ENCODE peak calls at places on chromosomes 3 and 15, in nine cellular contexts. Y is amniotic stem cell; I is SK-N-DZ; K is iPS DF 19.7; Z is AG10803; O is NB4; F is left ventricle myocardium inferior; W is AG04449; U is stimulated activated CD4-positive, alpha-beta T cell treated with anti-CD3 and anti-CD28 coated beads, Interleukin-1b, Interleukin-23, amount 100 ng/mL, for 4 hours. G is an unnamed sample.

GRCh38 chr3:173789530-173789929 is 392.0 kb downstream of the NLGN1 start:
- DNase-seq in Y (no peak), I (no peak), K (no peak), Z (peak), O (no peak), F (no peak), W (no peak), U (no peak), G (no peak)

GRCh38 chr3:113277414-113277813 is 66.1 kb downstream of the BOC start:
- DNase-seq in Y (no peak), I (no peak), K (no peak), Z (no peak), O (no peak), F (no peak), W (no peak), U (no peak), G (peak)

GRCh38 chr3:111584724-111585123 is 10.4 kb downstream of the ZBED2 start:
- DNase-seq in Y (no peak), I (no peak), K (no peak), Z (no peak), O (no peak), F (no peak), W (no peak), U (no peak), G (no peak)

GRCh38 chr3:142274908-142275307 is 49.5 kb upstream of the GK5 start:
- DNase-seq in Y (no peak), I (no peak), K (no peak), Z (no peak), O (no peak), F (no peak), W (no peak), U (no peak), G (no peak)

GRCh38 chr15:55279746-55280351 is 9.8 kb downstream of the RAB27A start:
- DNase-seq in Y (peak), I (no peak), K (no peak), Z (peak), O (peak), F (no peak), W (no peak), U (peak), G (no peak)

GRCh38 chr15:61199681-61200080 is 29.4 kb downstream of the RORA start:
- DNase-seq in Y (no peak), I (no peak), K (no peak), Z (no peak), O (no peak), F (no peak), W (no peak), U (no peak), G (no peak)

GRCh38 chr3:154151969-154152368 is 30.8 kb downstream of the ARHGEF26 start:
- DNase-seq in Y (no peak), I (no peak), K (no peak), Z (peak), O (no peak), F (no peak), W (peak), U (no peak), G (no peak)

GRCh38 chr3:13107661-13108060 is 34.4 kb upstream of the IQSEC1 start:
- DNase-seq in Y (no peak), I (no peak), K (no peak), Z (no peak), O (no peak), F (no peak), W (no peak), U (no peak), G (no peak)

GRCh38 chr3:194760740-194761139 is 75.1 kb downstream of the FAM43A start:
- DNase-seq in Y (no peak), I (no peak), K (no peak), Z (no peak), O (peak), F (no peak), W (no peak), U (no peak), G (no peak)

GRCh38 chr3:20406621-20407020 is 220.6 kb upstream of the SGO1 start:
- DNase-seq in Y (no peak), I (no peak), K (no peak), Z (no peak), O (no peak), F (no peak), W (no peak), U (no peak), G (no peak)

GRCh38 chr15:57439128-57440030 is 63.1 kb downstream of the CGNL1 start:
- DNase-seq in Y (no peak), I (no peak), K (no peak), Z (no peak), O (no peak), F (no peak), W (no peak), U (no peak), G (no peak)

GRCh38 chr3:179071161-179071568 is 444 bp downstream of the ZMAT3 start:
- DNase-seq in Y (peak), I (peak), K (no peak), Z (peak), O (no peak), F (no peak), W (no peak), U (peak), G (peak)

GRCh38 chr3:125594581-125595011 is 701 bp downstream of the OSBPL11 start:
- DNase-seq in Y (no peak), I (peak), K (no peak), Z (no peak), O (no peak), F (peak), W (no peak), U (no peak), G (peak)

GRCh38 chr15:88431441-88431840 is 35.7 kb downstream of the MRPL46 start:
- DNase-seq in Y (no peak), I (no peak), K (no peak), Z (no peak), O (no peak), F (no peak), W (no peak), U (no peak), G (no peak)

GRCh38 chr3:195893516-195893915 is 14.8 kb downstream of the TNK2 start:
- DNase-seq in Y (no peak), I (no peak), K (no peak), Z (no peak), O (no peak), F (no peak), W (no peak), U (no peak), G (no peak)

GRCh38 chr15:77094397-77095030 is 23.6 kb upstream of the TSPAN3 start:
- DNase-seq in Y (no peak), I (no peak), K (no peak), Z (no peak), O (no peak), F (no peak), W (no peak), U (no peak), G (no peak)

GRCh38 chr15:47293763-47294162 is 423.5 kb upstream of the SEMA6D start:
- DNase-seq in Y (peak), I (no peak), K (no peak), Z (peak), O (no peak), F (peak), W (peak), U (no peak), G (no peak)

GRCh38 chr3:98732239-98733054 is 30.7 kb upstream of the ST3GAL6 start:
- DNase-seq in Y (no peak), I (peak), K (peak), Z (no peak), O (peak), F (peak), W (no peak), U (no peak), G (no peak)

GRCh38 chr3:13853978-13854296 is 25.9 kb downstream of the WNT7A start:
- DNase-seq in Y (no peak), I (no peak), K (no peak), Z (no peak), O (no peak), F (no peak), W (no peak), U (no peak), G (no peak)

GRCh38 chr3:52231502-52232278 is 6.2 kb upstream of the TLR9 start:
- DNase-seq in Y (no peak), I (peak), K (no peak), Z (peak), O (peak), F (peak), W (no peak), U (peak), G (peak)

GRCh38 chr3:56131976-56132590 is 336.2 kb downstream of the ERC2 start:
- DNase-seq in Y (peak), I (no peak), K (no peak), Z (peak), O (peak), F (no peak), W (peak), U (no peak), G (no peak)

GRCh38 chr3:168123211-168124173 is 27.8 kb upstream of the GOLIM4 start:
- DNase-seq in Y (no peak), I (no peak), K (no peak), Z (peak), O (no peak), F (no peak), W (no peak), U (no peak), G (no peak)

GRCh38 chr3:127008236-127008635 is 25.3 kb downstream of the PLXNA1 start:
- DNase-seq in Y (no peak), I (no peak), K (no peak), Z (no peak), O (no peak), F (no peak), W (no peak), U (no peak), G (no peak)

GRCh38 chr3:55549172-55549571 is 62.1 kb upstream of the WNT5A start:
- DNase-seq in Y (no peak), I (peak), K (no peak), Z (peak), O (no peak), F (no peak), W (peak), U (no peak), G (peak)

GRCh38 chr3:126130081-126130855 is 46.3 kb upstream of the SLC41A3 start:
- DNase-seq in Y (no peak), I (no peak), K (no peak), Z (no peak), O (no peak), F (peak), W (no peak), U (no peak), G (no peak)

GRCh38 chr3:94927175-94927574 is 864.3 kb downstream of the NSUN3 start:
- DNase-seq in Y (no peak), I (no peak), K (no peak), Z (no peak), O (no peak), F (no peak), W (no peak), U (no peak), G (no peak)

GRCh38 chr15:77759896-77760592 is 127.3 kb upstream of the LINGO1 start:
- DNase-seq in Y (no peak), I (no peak), K (no peak), Z (no peak), O (no peak), F (no peak), W (no peak), U (no peak), G (no peak)

GRCh38 chr3:127063916-127064315 is 81.0 kb downstream of the PLXNA1 start:
- DNase-seq in Y (no peak), I (no peak), K (no peak), Z (no peak), O (no peak), F (no peak), W (no peak), U (no peak), G (no peak)